ENCODE peak calls at places on chromosomes 3 and 15, in nine cellular contexts. One of them, this sample, is unnamed.

GRCh38 chr3:157844770-157845522 is 261.3 kb downstream of the SHOX2 start:
- DNase-seq in cardiac muscle cell: no peak
- DNase-seq in CD4-positive, alpha-beta T cell: no peak
- DNase-seq in heart left ventricle: no peak
- DNase-seq in endothelial cell of umbilical vein: no peak
- DNase-seq in GM10248: no peak
- DNase-seq in osteocyte: no peak
- DNase-seq in mucosa of descending colon: no peak
- DNase-seq in astrocyte of the spinal cord: no peak
- DNase-seq in this sample: no peak

GRCh38 chr3:174614046-174614445 is 245.1 kb upstream of the NAALADL2 start:
- DNase-seq in cardiac muscle cell: no peak
- DNase-seq in CD4-positive, alpha-beta T cell: no peak
- DNase-seq in heart left ventricle: no peak
- DNase-seq in endothelial cell of umbilical vein: no peak
- DNase-seq in GM10248: no peak
- DNase-seq in osteocyte: no peak
- DNase-seq in mucosa of descending colon: no peak
- DNase-seq in astrocyte of the spinal cord: peak; percentile 18
- DNase-seq in this sample: no peak

GRCh38 chr3:44065741-44066140 is 175.9 kb upstream of the TOPAZ1 start:
- DNase-seq in cardiac muscle cell: peak; percentile 40
- DNase-seq in CD4-positive, alpha-beta T cell: no peak
- DNase-seq in heart left ventricle: no peak
- DNase-seq in endothelial cell of umbilical vein: no peak
- DNase-seq in GM10248: no peak
- DNase-seq in osteocyte: no peak
- DNase-seq in mucosa of descending colon: no peak
- DNase-seq in astrocyte of the spinal cord: no peak
- DNase-seq in this sample: no peak

GRCh38 chr3:44120721-44121582 is 120.7 kb upstream of the TOPAZ1 start:
- DNase-seq in cardiac muscle cell: no peak
- DNase-seq in CD4-positive, alpha-beta T cell: no peak
- DNase-seq in heart left ventricle: peak; percentile 61
- DNase-seq in endothelial cell of umbilical vein: no peak
- DNase-seq in GM10248: no peak
- DNase-seq in osteocyte: no peak
- DNase-seq in mucosa of descending colon: no peak
- DNase-seq in astrocyte of the spinal cord: no peak
- DNase-seq in this sample: no peak

GRCh38 chr15:84598250-84598649 is 2.6 kb upstream of the ZSCAN2 start:
- DNase-seq in cardiac muscle cell: no peak
- DNase-seq in CD4-positive, alpha-beta T cell: no peak
- DNase-seq in heart left ventricle: no peak
- DNase-seq in endothelial cell of umbilical vein: no peak
- DNase-seq in GM10248: peak; percentile 60
- DNase-seq in osteocyte: no peak
- DNase-seq in mucosa of descending colon: no peak
- DNase-seq in astrocyte of the spinal cord: no peak
- DNase-seq in this sample: no peak

GRCh38 chr15:51687565-51687964 is 6.3 kb downstream of the SCG3 start:
- DNase-seq in cardiac muscle cell: no peak
- DNase-seq in CD4-positive, alpha-beta T cell: no peak
- DNase-seq in heart left ventricle: no peak
- DNase-seq in endothelial cell of umbilical vein: no peak
- DNase-seq in GM10248: no peak
- DNase-seq in osteocyte: no peak
- DNase-seq in mucosa of descending colon: no peak
- DNase-seq in astrocyte of the spinal cord: no peak
- DNase-seq in this sample: no peak

GRCh38 chr3:171801738-171802600 is 8.3 kb downstream of the PLD1 start:
- DNase-seq in cardiac muscle cell: no peak
- DNase-seq in CD4-positive, alpha-beta T cell: no peak
- DNase-seq in heart left ventricle: no peak
- DNase-seq in endothelial cell of umbilical vein: peak; percentile 97
- DNase-seq in GM10248: no peak
- DNase-seq in osteocyte: no peak
- DNase-seq in mucosa of descending colon: no peak
- DNase-seq in astrocyte of the spinal cord: peak; percentile 92
- DNase-seq in this sample: no peak

GRCh38 chr15:33374181-33375006 is 63.6 kb downstream of the RYR3 start:
- DNase-seq in cardiac muscle cell: no peak
- DNase-seq in CD4-positive, alpha-beta T cell: no peak
- DNase-seq in heart left ventricle: no peak
- DNase-seq in endothelial cell of umbilical vein: no peak
- DNase-seq in GM10248: no peak
- DNase-seq in osteocyte: no peak
- DNase-seq in mucosa of descending colon: no peak
- DNase-seq in astrocyte of the spinal cord: no peak
- DNase-seq in this sample: no peak

GRCh38 chr3:35409991-35410390 is 229.3 kb upstream of the ARPP21 start:
- DNase-seq in cardiac muscle cell: no peak
- DNase-seq in CD4-positive, alpha-beta T cell: no peak
- DNase-seq in heart left ventricle: no peak
- DNase-seq in endothelial cell of umbilical vein: no peak
- DNase-seq in GM10248: no peak
- DNase-seq in osteocyte: no peak
- DNase-seq in mucosa of descending colon: no peak
- DNase-seq in astrocyte of the spinal cord: no peak
- DNase-seq in this sample: no peak

GRCh38 chr3:108185536-108185935 is 36.7 kb downstream of the IFT57 start:
- DNase-seq in cardiac muscle cell: no peak
- DNase-seq in CD4-positive, alpha-beta T cell: no peak
- DNase-seq in heart left ventricle: no peak
- DNase-seq in endothelial cell of umbilical vein: no peak
- DNase-seq in GM10248: no peak
- DNase-seq in osteocyte: no peak
- DNase-seq in mucosa of descending colon: no peak
- DNase-seq in astrocyte of the spinal cord: no peak
- DNase-seq in this sample: no peak

GRCh38 chr3:108190346-108190745 is 31.9 kb downstream of the IFT57 start:
- DNase-seq in cardiac muscle cell: no peak
- DNase-seq in CD4-positive, alpha-beta T cell: no peak
- DNase-seq in heart left ventricle: no peak
- DNase-seq in endothelial cell of umbilical vein: peak; percentile 24
- DNase-seq in GM10248: no peak
- DNase-seq in osteocyte: no peak
- DNase-seq in mucosa of descending colon: no peak
- DNase-seq in astrocyte of the spinal cord: no peak
- DNase-seq in this sample: no peak

GRCh38 chr3:108183971-108184370 is 38.3 kb downstream of the IFT57 start:
- DNase-seq in cardiac muscle cell: no peak
- DNase-seq in CD4-positive, alpha-beta T cell: no peak
- DNase-seq in heart left ventricle: no peak
- DNase-seq in endothelial cell of umbilical vein: no peak
- DNase-seq in GM10248: no peak
- DNase-seq in osteocyte: no peak
- DNase-seq in mucosa of descending colon: no peak
- DNase-seq in astrocyte of the spinal cord: no peak
- DNase-seq in this sample: no peak

GRCh38 chr3:108184824-108185223 is 37.4 kb downstream of the IFT57 start:
- DNase-seq in cardiac muscle cell: no peak
- DNase-seq in CD4-positive, alpha-beta T cell: no peak
- DNase-seq in heart left ventricle: no peak
- DNase-seq in endothelial cell of umbilical vein: no peak
- DNase-seq in GM10248: no peak
- DNase-seq in osteocyte: no peak
- DNase-seq in mucosa of descending colon: no peak
- DNase-seq in astrocyte of the spinal cord: no peak
- DNase-seq in this sample: no peak

DNA sequence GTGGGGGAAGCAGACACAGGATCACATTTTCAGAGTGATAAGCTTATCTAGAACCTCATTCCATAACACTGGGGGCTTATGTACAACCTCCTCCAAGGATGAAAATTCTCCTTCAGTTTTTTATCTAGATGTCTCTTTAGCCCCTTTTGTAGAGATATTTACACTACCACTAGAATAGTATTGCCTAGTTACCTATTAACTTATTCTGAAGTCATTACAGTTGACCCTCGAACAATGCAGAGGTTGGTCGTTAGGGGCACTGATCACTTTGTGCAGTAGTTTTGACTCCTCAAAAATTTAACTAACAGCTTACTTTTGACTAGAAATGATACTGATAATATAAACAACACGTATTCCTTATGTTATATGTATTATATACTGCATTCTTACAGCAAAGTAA is 32.7 kb downstream of the IFT57 start:
- DNase-seq in cardiac muscle cell: no peak
- DNase-seq in CD4-positive, alpha-beta T cell: no peak
- DNase-seq in heart left ventricle: no peak
- DNase-seq in endothelial cell of umbilical vein: no peak
- DNase-seq in GM10248: no peak
- DNase-seq in osteocyte: no peak
- DNase-seq in mucosa of descending colon: no peak
- DNase-seq in astrocyte of the spinal cord: no peak
- DNase-seq in this sample: no peak
- TF ChIP-seq CTCF in cardiac muscle cell: no peak
- TF ChIP-seq CTCF in CD4-positive, alpha-beta T cell: no peak
- TF ChIP-seq CTCF in heart left ventricle: no peak
- TF ChIP-seq CTCF in endothelial cell of umbilical vein: no peak
- TF ChIP-seq CTCF in GM10248: no peak
- TF ChIP-seq CTCF in osteocyte: no peak
- TF ChIP-seq CTCF in mucosa of descending colon: no peak
- TF ChIP-seq CTCF in astrocyte of the spinal cord: no peak
- TF ChIP-seq CTCF in this sample: no peak

GRCh38 chr3:15427182-15427880 is at the start of the genes EAF1 and METTL6:
- DNase-seq in cardiac muscle cell: peak; percentile 88
- DNase-seq in CD4-positive, alpha-beta T cell: peak; percentile 80
- DNase-seq in heart left ventricle: peak; percentile 88
- DNase-seq in endothelial cell of umbilical vein: peak; percentile 72
- DNase-seq in GM10248: peak; percentile 92
- DNase-seq in osteocyte: peak; percentile 90
- DNase-seq in mucosa of descending colon: peak; percentile 90
- DNase-seq in astrocyte of the spinal cord: peak; percentile 76
- DNase-seq in this sample: peak; percentile 95
- TF ChIP-seq CTCF in cardiac muscle cell: peak; percentile 21
- TF ChIP-seq CTCF in CD4-positive, alpha-beta T cell: peak; percentile 19
- TF ChIP-seq CTCF in heart left ventricle: no peak
- TF ChIP-seq CTCF in endothelial cell of umbilical vein: peak; percentile 28
- TF ChIP-seq CTCF in GM10248: no peak
- TF ChIP-seq CTCF in osteocyte: peak; percentile 32
- TF ChIP-seq CTCF in mucosa of descending colon: no peak
- TF ChIP-seq CTCF in astrocyte of the spinal cord: peak; percentile 11
- TF ChIP-seq CTCF in this sample: peak; percentile 68

GRCh38 chr3:155441026-155441425 is 147.5 kb upstream of the STRIT1 start:
- DNase-seq in cardiac muscle cell: no peak
- DNase-seq in CD4-positive, alpha-beta T cell: no peak
- DNase-seq in heart left ventricle: no peak
- DNase-seq in endothelial cell of umbilical vein: no peak
- DNase-seq in GM10248: no peak
- DNase-seq in osteocyte: no peak
- DNase-seq in mucosa of descending colon: no peak
- DNase-seq in astrocyte of the spinal cord: no peak
- DNase-seq in this sample: no peak
- TF ChIP-seq CTCF in cardiac muscle cell: no peak
- TF ChIP-seq CTCF in CD4-positive, alpha-beta T cell: no peak
- TF ChIP-seq CTCF in heart left ventricle: no peak
- TF ChIP-seq CTCF in endothelial cell of umbilical vein: no peak
- TF ChIP-seq CTCF in GM10248: no peak
- TF ChIP-seq CTCF in osteocyte: no peak
- TF ChIP-seq CTCF in mucosa of descending colon: no peak
- TF ChIP-seq CTCF in astrocyte of the spinal cord: no peak
- TF ChIP-seq CTCF in this sample: no peak

DNA sequence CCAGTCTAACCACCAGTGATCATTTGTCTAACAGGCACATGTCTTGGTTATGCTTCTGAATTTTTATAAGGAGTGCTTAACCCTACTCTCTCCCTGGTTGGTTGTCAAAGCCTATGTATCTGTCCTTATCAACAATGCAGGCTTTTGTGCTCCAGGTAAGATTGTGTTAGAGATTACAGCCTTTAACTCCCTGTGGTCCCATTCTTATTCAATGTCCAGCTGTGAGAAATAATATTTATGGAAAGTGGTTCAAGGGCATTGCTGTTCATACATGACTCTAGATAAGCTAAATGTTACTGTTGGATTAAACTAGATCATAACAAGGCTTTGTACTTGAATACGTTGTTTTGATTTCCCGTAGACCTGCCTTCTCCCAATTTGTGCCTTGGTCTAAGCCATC is 146.1 kb upstream of the TSC22D2 start:
- DNase-seq in cardiac muscle cell: no peak
- DNase-seq in CD4-positive, alpha-beta T cell: no peak
- DNase-seq in heart left ventricle: no peak
- DNase-seq in endothelial cell of umbilical vein: no peak
- DNase-seq in GM10248: no peak
- DNase-seq in osteocyte: no peak
- DNase-seq in mucosa of descending colon: no peak
- DNase-seq in astrocyte of the spinal cord: no peak
- DNase-seq in this sample: no peak
- TF ChIP-seq CTCF in cardiac muscle cell: no peak
- TF ChIP-seq CTCF in CD4-positive, alpha-beta T cell: no peak
- TF ChIP-seq CTCF in heart left ventricle: no peak
- TF ChIP-seq CTCF in endothelial cell of umbilical vein: no peak
- TF ChIP-seq CTCF in GM10248: no peak
- TF ChIP-seq CTCF in osteocyte: no peak
- TF ChIP-seq CTCF in mucosa of descending colon: no peak
- TF ChIP-seq CTCF in astrocyte of the spinal cord: no peak
- TF ChIP-seq CTCF in this sample: no peak

GRCh38 chr3:17466028-17466427 is 276.4 kb downstream of the TBC1D5 start:
- DNase-seq in cardiac muscle cell: no peak
- DNase-seq in CD4-positive, alpha-beta T cell: no peak
- DNase-seq in heart left ventricle: no peak
- DNase-seq in endothelial cell of umbilical vein: no peak
- DNase-seq in GM10248: no peak
- DNase-seq in osteocyte: no peak
- DNase-seq in mucosa of descending colon: no peak
- DNase-seq in astrocyte of the spinal cord: no peak
- DNase-seq in this sample: no peak
- TF ChIP-seq CTCF in cardiac muscle cell: no peak
- TF ChIP-seq CTCF in CD4-positive, alpha-beta T cell: no peak
- TF ChIP-seq CTCF in heart left ventricle: no peak
- TF ChIP-seq CTCF in endothelial cell of umbilical vein: no peak
- TF ChIP-seq CTCF in GM10248: no peak
- TF ChIP-seq CTCF in osteocyte: no peak
- TF ChIP-seq CTCF in mucosa of descending colon: no peak
- TF ChIP-seq CTCF in astrocyte of the spinal cord: no peak
- TF ChIP-seq CTCF in this sample: no peak

DNA sequence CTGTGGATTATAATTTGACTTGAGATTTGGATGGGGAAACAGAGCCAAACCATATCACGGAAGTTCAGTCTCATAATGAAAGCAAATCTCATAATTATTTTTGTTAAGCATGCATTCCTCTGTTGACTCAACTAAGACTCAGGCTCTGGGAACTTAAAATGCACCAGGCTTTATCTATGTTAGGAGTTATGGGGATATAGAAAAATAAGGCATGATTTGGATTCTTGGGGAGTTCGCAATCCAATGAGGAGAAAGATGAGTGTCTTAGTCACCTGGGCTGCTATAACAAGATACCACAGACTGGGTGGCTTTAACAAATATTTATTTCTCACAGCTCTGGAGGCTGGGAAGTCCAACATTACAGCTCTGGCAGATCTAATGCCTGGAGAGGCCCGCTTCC is 89.4 kb upstream of the TJP1 start:
- DNase-seq in cardiac muscle cell: no peak
- DNase-seq in CD4-positive, alpha-beta T cell: no peak
- DNase-seq in heart left ventricle: no peak
- DNase-seq in endothelial cell of umbilical vein: no peak
- DNase-seq in GM10248: no peak
- DNase-seq in osteocyte: no peak
- DNase-seq in mucosa of descending colon: no peak
- DNase-seq in astrocyte of the spinal cord: no peak
- DNase-seq in this sample: no peak
- TF ChIP-seq CTCF in cardiac muscle cell: no peak
- TF ChIP-seq CTCF in CD4-positive, alpha-beta T cell: no peak
- TF ChIP-seq CTCF in heart left ventricle: no peak
- TF ChIP-seq CTCF in endothelial cell of umbilical vein: no peak
- TF ChIP-seq CTCF in GM10248: no peak
- TF ChIP-seq CTCF in osteocyte: no peak
- TF ChIP-seq CTCF in mucosa of descending colon: no peak
- TF ChIP-seq CTCF in astrocyte of the spinal cord: no peak
- TF ChIP-seq CTCF in this sample: no peak